ENCODE peak calls at places on chromosome 15, in ten cellular contexts. One of them, this sample, is unnamed.

GRCh38 chr15:32901192-32901591 is 183.4 kb downstream of the GREM1 start:
- DNase-seq in cortex of kidney: no peak
- DNase-seq in NCI-H774: no peak
- DNase-seq in Peyer's patch: no peak
- DNase-seq in body of pancreas: no peak
- DNase-seq in HS-27A: no peak
- DNase-seq in stimulated activated naive B cell treated with anti-CD40 and anti-IgM and Interleukin-4, amounts not matched to agents 10 μg/mL and 1 μg/mL and 100 μg/mL, for 72 hours: no peak
- DNase-seq in activated gamma-delta T cell treated with Interleukin-2 at 50 U/mL for 16 hours: no peak
- DNase-seq in HEK293T: no peak
- DNase-seq in activated CD8-positive, alpha-beta memory T cell treated with anti-CD3 and anti-CD28 coated beads, Interleukin-2, amount 10 ng/mL, durations not matched to agents 7 days and 5 days: no peak
- DNase-seq in this sample: no peak

GRCh38 chr15:89494941-89495637 is 1.3 kb downstream of the RHCG start:
- DNase-seq in cortex of kidney: no peak
- DNase-seq in HEK293T: no peak
- DNase-seq in activated CD8-positive, alpha-beta memory T cell treated with anti-CD3 and anti-CD28 coated beads, Interleukin-2, amount 10 ng/mL, durations not matched to agents 7 days and 5 days: peak
- DNase-seq in body of pancreas: no peak
- DNase-seq in stimulated activated naive B cell treated with anti-CD40 and anti-IgM and Interleukin-4, amounts not matched to agents 10 μg/mL and 1 μg/mL and 100 μg/mL, for 72 hours: no peak
- DNase-seq in activated gamma-delta T cell treated with Interleukin-2 at 50 U/mL for 16 hours: no peak
- DNase-seq in HS-27A: no peak
- DNase-seq in NCI-H774: no peak
- DNase-seq in Peyer's patch: peak
- DNase-seq in this sample: peak

GRCh38 chr15:58430224-58430787 is 1.5 kb upstream of the LIPC start:
- DNase-seq in body of pancreas: no peak
- DNase-seq in activated CD8-positive, alpha-beta memory T cell treated with anti-CD3 and anti-CD28 coated beads, Interleukin-2, amount 10 ng/mL, durations not matched to agents 7 days and 5 days: no peak
- DNase-seq in HEK293T: no peak
- DNase-seq in Peyer's patch: no peak
- DNase-seq in HS-27A: no peak
- DNase-seq in stimulated activated naive B cell treated with anti-CD40 and anti-IgM and Interleukin-4, amounts not matched to agents 10 μg/mL and 1 μg/mL and 100 μg/mL, for 72 hours: no peak
- DNase-seq in NCI-H774: no peak
- DNase-seq in cortex of kidney: no peak
- DNase-seq in activated gamma-delta T cell treated with Interleukin-2 at 50 U/mL for 16 hours: no peak
- DNase-seq in this sample: no peak

GRCh38 chr15:82750831-82751181 is 41.1 kb upstream of the AP3B2 start:
- DNase-seq in Peyer's patch: no peak
- DNase-seq in HS-27A: no peak
- DNase-seq in stimulated activated naive B cell treated with anti-CD40 and anti-IgM and Interleukin-4, amounts not matched to agents 10 μg/mL and 1 μg/mL and 100 μg/mL, for 72 hours: no peak
- DNase-seq in cortex of kidney: no peak
- DNase-seq in activated CD8-positive, alpha-beta memory T cell treated with anti-CD3 and anti-CD28 coated beads, Interleukin-2, amount 10 ng/mL, durations not matched to agents 7 days and 5 days: peak
- DNase-seq in body of pancreas: no peak
- DNase-seq in activated gamma-delta T cell treated with Interleukin-2 at 50 U/mL for 16 hours: no peak
- DNase-seq in HEK293T: peak
- DNase-seq in NCI-H774: no peak
- DNase-seq in this sample: peak

GRCh38 chr15:77025066-77025435 is 30.1 kb downstream of the PSTPIP1 start:
- DNase-seq in body of pancreas: peak
- DNase-seq in activated gamma-delta T cell treated with Interleukin-2 at 50 U/mL for 16 hours: no peak
- DNase-seq in HS-27A: no peak
- DNase-seq in cortex of kidney: no peak
- DNase-seq in HEK293T: no peak
- DNase-seq in stimulated activated naive B cell treated with anti-CD40 and anti-IgM and Interleukin-4, amounts not matched to agents 10 μg/mL and 1 μg/mL and 100 μg/mL, for 72 hours: no peak
- DNase-seq in activated CD8-positive, alpha-beta memory T cell treated with anti-CD3 and anti-CD28 coated beads, Interleukin-2, amount 10 ng/mL, durations not matched to agents 7 days and 5 days: no peak
- DNase-seq in NCI-H774: no peak
- DNase-seq in Peyer's patch: no peak
- DNase-seq in this sample: no peak

GRCh38 chr15:48533982-48534381 is 111.5 kb downstream of the FBN1 start:
- DNase-seq in HEK293T: no peak
- DNase-seq in HS-27A: no peak
- DNase-seq in cortex of kidney: no peak
- DNase-seq in stimulated activated naive B cell treated with anti-CD40 and anti-IgM and Interleukin-4, amounts not matched to agents 10 μg/mL and 1 μg/mL and 100 μg/mL, for 72 hours: no peak
- DNase-seq in activated CD8-positive, alpha-beta memory T cell treated with anti-CD3 and anti-CD28 coated beads, Interleukin-2, amount 10 ng/mL, durations not matched to agents 7 days and 5 days: no peak
- DNase-seq in body of pancreas: no peak
- DNase-seq in activated gamma-delta T cell treated with Interleukin-2 at 50 U/mL for 16 hours: no peak
- DNase-seq in NCI-H774: no peak
- DNase-seq in Peyer's patch: no peak
- DNase-seq in this sample: no peak

GRCh38 chr15:58369261-58369699 is 62.5 kb upstream of the LIPC start:
- DNase-seq in NCI-H774: no peak
- DNase-seq in HS-27A: peak
- DNase-seq in HEK293T: no peak
- DNase-seq in stimulated activated naive B cell treated with anti-CD40 and anti-IgM and Interleukin-4, amounts not matched to agents 10 μg/mL and 1 μg/mL and 100 μg/mL, for 72 hours: no peak
- DNase-seq in cortex of kidney: no peak
- DNase-seq in activated CD8-positive, alpha-beta memory T cell treated with anti-CD3 and anti-CD28 coated beads, Interleukin-2, amount 10 ng/mL, durations not matched to agents 7 days and 5 days: peak
- DNase-seq in body of pancreas: no peak
- DNase-seq in activated gamma-delta T cell treated with Interleukin-2 at 50 U/mL for 16 hours: no peak
- DNase-seq in Peyer's patch: no peak
- DNase-seq in this sample: peak

GRCh38 chr15:89998923-89999675 is 2.0 kb upstream of the ZNF710 start:
- DNase-seq in Peyer's patch: no peak
- DNase-seq in body of pancreas: peak
- DNase-seq in stimulated activated naive B cell treated with anti-CD40 and anti-IgM and Interleukin-4, amounts not matched to agents 10 μg/mL and 1 μg/mL and 100 μg/mL, for 72 hours: no peak
- DNase-seq in HEK293T: no peak
- DNase-seq in NCI-H774: no peak
- DNase-seq in activated gamma-delta T cell treated with Interleukin-2 at 50 U/mL for 16 hours: no peak
- DNase-seq in activated CD8-positive, alpha-beta memory T cell treated with anti-CD3 and anti-CD28 coated beads, Interleukin-2, amount 10 ng/mL, durations not matched to agents 7 days and 5 days: peak
- DNase-seq in HS-27A: no peak
- DNase-seq in cortex of kidney: no peak
- DNase-seq in this sample: peak

GRCh38 chr15:74295800-74296199 is 59.7 kb downstream of the CCDC33 start:
- DNase-seq in Peyer's patch: no peak
- DNase-seq in cortex of kidney: no peak
- DNase-seq in HS-27A: no peak
- DNase-seq in activated gamma-delta T cell treated with Interleukin-2 at 50 U/mL for 16 hours: no peak
- DNase-seq in stimulated activated naive B cell treated with anti-CD40 and anti-IgM and Interleukin-4, amounts not matched to agents 10 μg/mL and 1 μg/mL and 100 μg/mL, for 72 hours: no peak
- DNase-seq in NCI-H774: no peak
- DNase-seq in body of pancreas: no peak
- DNase-seq in activated CD8-positive, alpha-beta memory T cell treated with anti-CD3 and anti-CD28 coated beads, Interleukin-2, amount 10 ng/mL, durations not matched to agents 7 days and 5 days: no peak
- DNase-seq in HEK293T: no peak
- DNase-seq in this sample: peak

GRCh38 chr15:49083471-49084284 is 37.4 kb upstream of the SECISBP2L start:
- DNase-seq in body of pancreas: no peak
- DNase-seq in cortex of kidney: no peak
- DNase-seq in NCI-H774: no peak
- DNase-seq in HS-27A: no peak
- DNase-seq in HEK293T: no peak
- DNase-seq in activated gamma-delta T cell treated with Interleukin-2 at 50 U/mL for 16 hours: no peak
- DNase-seq in activated CD8-positive, alpha-beta memory T cell treated with anti-CD3 and anti-CD28 coated beads, Interleukin-2, amount 10 ng/mL, durations not matched to agents 7 days and 5 days: no peak
- DNase-seq in stimulated activated naive B cell treated with anti-CD40 and anti-IgM and Interleukin-4, amounts not matched to agents 10 μg/mL and 1 μg/mL and 100 μg/mL, for 72 hours: no peak
- DNase-seq in Peyer's patch: no peak
- DNase-seq in this sample: no peak

GRCh38 chr15:51368751-51369450 is 27.4 kb downstream of the GLDN start:
- DNase-seq in cortex of kidney: no peak
- DNase-seq in Peyer's patch: no peak
- DNase-seq in HS-27A: no peak
- DNase-seq in body of pancreas: no peak
- DNase-seq in activated gamma-delta T cell treated with Interleukin-2 at 50 U/mL for 16 hours: no peak
- DNase-seq in stimulated activated naive B cell treated with anti-CD40 and anti-IgM and Interleukin-4, amounts not matched to agents 10 μg/mL and 1 μg/mL and 100 μg/mL, for 72 hours: no peak
- DNase-seq in activated CD8-positive, alpha-beta memory T cell treated with anti-CD3 and anti-CD28 coated beads, Interleukin-2, amount 10 ng/mL, durations not matched to agents 7 days and 5 days: no peak
- DNase-seq in HEK293T: no peak
- DNase-seq in NCI-H774: no peak
- DNase-seq in this sample: no peak

GRCh38 chr15:73239564-73240208 is 129.1 kb downstream of the HCN4 start:
- DNase-seq in stimulated activated naive B cell treated with anti-CD40 and anti-IgM and Interleukin-4, amounts not matched to agents 10 μg/mL and 1 μg/mL and 100 μg/mL, for 72 hours: no peak
- DNase-seq in HEK293T: no peak
- DNase-seq in HS-27A: no peak
- DNase-seq in body of pancreas: no peak
- DNase-seq in activated gamma-delta T cell treated with Interleukin-2 at 50 U/mL for 16 hours: no peak
- DNase-seq in NCI-H774: no peak
- DNase-seq in activated CD8-positive, alpha-beta memory T cell treated with anti-CD3 and anti-CD28 coated beads, Interleukin-2, amount 10 ng/mL, durations not matched to agents 7 days and 5 days: no peak
- DNase-seq in Peyer's patch: no peak
- DNase-seq in cortex of kidney: no peak
- DNase-seq in this sample: peak

GRCh38 chr15:89904519-89904918 is 8.2 kb downstream of the ARPIN start:
- DNase-seq in cortex of kidney: no peak
- DNase-seq in NCI-H774: no peak
- DNase-seq in activated CD8-positive, alpha-beta memory T cell treated with anti-CD3 and anti-CD28 coated beads, Interleukin-2, amount 10 ng/mL, durations not matched to agents 7 days and 5 days: no peak
- DNase-seq in body of pancreas: peak
- DNase-seq in stimulated activated naive B cell treated with anti-CD40 and anti-IgM and Interleukin-4, amounts not matched to agents 10 μg/mL and 1 μg/mL and 100 μg/mL, for 72 hours: no peak
- DNase-seq in HEK293T: no peak
- DNase-seq in activated gamma-delta T cell treated with Interleukin-2 at 50 U/mL for 16 hours: no peak
- DNase-seq in HS-27A: no peak
- DNase-seq in Peyer's patch: peak
- DNase-seq in this sample: no peak

This sample was measured in DMS53.